ENCODE peak calls at places on chromosomes 11 and 22, in seven cellular contexts. K, Y, B, F, E, I and P are unnamed samples.
A peak's percentile ranks its signal among the peaks of the same experiment; 100 is the strongest.

GRCh38 chr22:47337161-47337621 is 574.7 kb downstream of the TBC1D22A start:
- DNase-seq in K (no peak), Y (no peak), B (peak; percentile 54), F (no peak), E (peak; percentile 32), I (no peak), P (peak; percentile 93)

GRCh38 chr11:75262961-75263852 is 22.6 kb downstream of the TPBGL start:
- DNase-seq in K (no peak), Y (no peak), B (no peak), F (no peak), E (no peak), I (peak; percentile 22), P (no peak)

GRCh38 chr11:28518825-28519224 is 410.6 kb downstream of the METTL15 start:
- DNase-seq in K (no peak), Y (no peak), B (no peak), F (no peak), E (no peak), I (no peak), P (no peak)

GRCh38 chr11:2425506-2425905 is 18.8 kb downstream of the TRPM5 start:
- DNase-seq in K (no peak), Y (no peak), B (no peak), F (no peak), E (no peak), I (no peak), P (no peak)

GRCh38 chr11:73312806-73313403 is 4.8 kb downstream of the ARHGEF17 start:
- DNase-seq in K (no peak), Y (no peak), B (peak; percentile 68), F (no peak), E (peak; percentile 27), I (no peak), P (no peak)

GRCh38 chr22:31106651-31107205 is 640 bp downstream of the SELENOM start:
- DNase-seq in K (no peak), Y (no peak), B (peak; percentile 66), F (no peak), E (no peak), I (no peak), P (no peak)

GRCh38 chr11:108817971-108818370 is 153.1 kb downstream of the DDX10 start:
- DNase-seq in K (no peak), Y (no peak), B (no peak), F (no peak), E (no peak), I (no peak), P (no peak)

GRCh38 chr11:6300325-6300724 is 20.0 kb downstream of the CAVIN3 start:
- DNase-seq in K (no peak), Y (no peak), B (no peak), F (no peak), E (no peak), I (no peak), P (no peak)

GRCh38 chr11:93532285-93532789 is 10.9 kb downstream of the SMCO4 start:
- DNase-seq in K (no peak), Y (no peak), B (peak; percentile 18), F (no peak), E (no peak), I (no peak), P (no peak)

GRCh38 chr11:107859459-107860239 is 1.1 kb upstream of the SLC35F2 start:
- DNase-seq in K (no peak), Y (no peak), B (peak; percentile 35), F (no peak), E (peak; percentile 3), I (peak; percentile 68), P (peak; percentile 16)

GRCh38 chr11:117181586-117182550 is 3.3 kb downstream of the SIDT2 start:
- DNase-seq in K (no peak), Y (peak; percentile 6), B (no peak), F (no peak), E (no peak), I (no peak), P (no peak)

GRCh38 chr22:27911329-27911728 is 7.7 kb downstream of the PITPNB start:
- DNase-seq in K (no peak), Y (no peak), B (no peak), F (no peak), E (no peak), I (no peak), P (no peak)

GRCh38 chr11:504053-504993 is 2.7 kb downstream of the RNH1 start:
- DNase-seq in K (no peak), Y (no peak), B (peak; percentile 41), F (no peak), E (no peak), I (no peak), P (no peak)

GRCh38 chr11:76824083-76824939 is 36.4 kb upstream of the ACER3 start:
- DNase-seq in K (no peak), Y (no peak), B (peak; percentile 67), F (no peak), E (no peak), I (no peak), P (peak; percentile 63)

GRCh38 chr11:47533690-47534135 is 19.2 kb downstream of the CELF1 start:
- DNase-seq in K (no peak), Y (no peak), B (peak; percentile 58), F (no peak), E (no peak), I (no peak), P (no peak)

GRCh38 chr22:40512426-40513136 is 123.9 kb downstream of the MRTFA start:
- DNase-seq in K (no peak), Y (no peak), B (peak; percentile 99), F (no peak), E (no peak), I (no peak), P (peak; percentile 93)

GRCh38 chr11:95922536-95923440 is 1.1 kb downstream of the MTMR2 start:
- DNase-seq in K (no peak), Y (no peak), B (peak; percentile 20), F (no peak), E (no peak), I (no peak), P (no peak)

GRCh38 chr11:44623321-44623715 is 57.9 kb downstream of the CD82 start:
- DNase-seq in K (no peak), Y (peak; percentile 12), B (no peak), F (no peak), E (no peak), I (no peak), P (no peak)

GRCh38 chr11:104333977-104334376 is 170.0 kb upstream of the PDGFD start:
- DNase-seq in K (no peak), Y (no peak), B (peak; percentile 13), F (no peak), E (no peak), I (no peak), P (no peak)

GRCh38 chr11:62324738-62325556 is 12.3 kb upstream of the ASRGL1 start:
- DNase-seq in K (no peak), Y (peak; percentile 76), B (peak; percentile 33), F (no peak), E (no peak), I (no peak), P (peak; percentile 21)

GRCh38 chr22:48837341-48837935 is 990.2 kb downstream of the BRD1 start:
- DNase-seq in K (no peak), Y (no peak), B (no peak), F (no peak), E (no peak), I (no peak), P (peak; percentile 46)

GRCh38 chr11:113533425-113533698 is 58.2 kb upstream of the DRD2 start:
- DNase-seq in K (no peak), Y (no peak), B (no peak), F (no peak), E (no peak), I (no peak), P (no peak)

GRCh38 chr22:25748140-25748539 is 6.2 kb downstream of the MYO18B start:
- DNase-seq in K (no peak), Y (no peak), B (no peak), F (no peak), E (no peak), I (no peak), P (no peak)

GRCh38 chr11:122882809-122883681 is 486 bp downstream of the JHY start:
- DNase-seq in K (peak; percentile 50), Y (peak; percentile 36), B (peak; percentile 64), F (peak; percentile 3), E (no peak), I (peak; percentile 52), P (peak; percentile 34)

GRCh38 chr11:6268811-6269210 is 9.2 kb downstream of the CCKBR start:
- DNase-seq in K (no peak), Y (no peak), B (no peak), F (no peak), E (no peak), I (no peak), P (no peak)

GRCh38 chr22:17578129-17578754 is 14.9 kb downstream of the SLC25A18 start:
- DNase-seq in K (no peak), Y (no peak), B (no peak), F (no peak), E (peak; percentile 22), I (peak; percentile 37), P (peak; percentile 50)

GRCh38 chr11:14393889-14394288 is 34.9 kb upstream of the RRAS2 start:
- DNase-seq in K (no peak), Y (no peak), B (no peak), F (no peak), E (no peak), I (no peak), P (no peak)

GRCh38 chr11:130023204-130023603 is 20.6 kb upstream of the PRDM10 start:
- DNase-seq in K (no peak), Y (peak; percentile 43), B (peak; percentile 93), F (no peak), E (no peak), I (no peak), P (peak; percentile 79)

GRCh38 chr11:36394056-36394455 is 98.0 kb downstream of the PRR5L start:
- DNase-seq in K (no peak), Y (no peak), B (no peak), F (no peak), E (no peak), I (no peak), P (no peak)